ENCODE peak calls at places on chromosomes 6 and 20, in nine cellular contexts. One of them, this sample, is unnamed.
A peak's percentile ranks its signal among the peaks of the same experiment; 100 is the strongest.

GRCh38 chr6:82251942-82252341 is 4.4 kb upstream of the IBTK start:
- DNase-seq in gastrocnemius medialis: no peak
- DNase-seq in MCF 10A: peak; percentile 40
- DNase-seq in H9: no peak
- DNase-seq in pancreas: no peak
- DNase-seq in coronary artery: no peak
- DNase-seq in cardiac muscle cell: peak; percentile 68
- DNase-seq in stomach: no peak
- DNase-seq in mucosa of descending colon: peak; percentile 18
- DNase-seq in this sample: no peak

GRCh38 chr6:106886922-106887797 is 87.4 kb downstream of the CD24 start:
- DNase-seq in MCF 10A: no peak
- DNase-seq in pancreas: no peak
- DNase-seq in H9: no peak
- DNase-seq in gastrocnemius medialis: no peak
- DNase-seq in mucosa of descending colon: no peak
- DNase-seq in stomach: no peak
- DNase-seq in coronary artery: no peak
- DNase-seq in cardiac muscle cell: no peak
- DNase-seq in this sample: no peak

GRCh38 chr6:159172066-159172465 is 2.9 kb downstream of the FNDC1 start:
- DNase-seq in cardiac muscle cell: peak; percentile 49
- DNase-seq in gastrocnemius medialis: no peak
- DNase-seq in stomach: no peak
- DNase-seq in MCF 10A: no peak
- DNase-seq in H9: no peak
- DNase-seq in mucosa of descending colon: no peak
- DNase-seq in pancreas: no peak
- DNase-seq in coronary artery: no peak
- DNase-seq in this sample: no peak

GRCh38 chr20:13995086-13995665 is at the start of gene MACROD2:
- DNase-seq in MCF 10A: peak; percentile 97
- DNase-seq in H9: peak; percentile 99
- DNase-seq in cardiac muscle cell: peak; percentile 69
- DNase-seq in gastrocnemius medialis: peak; percentile 90
- DNase-seq in mucosa of descending colon: peak; percentile 97
- DNase-seq in pancreas: peak; percentile 99
- DNase-seq in stomach: peak; percentile 98
- DNase-seq in coronary artery: peak; percentile 91
- DNase-seq in this sample: peak; percentile 98

GRCh38 chr6:81204741-81205140 is 547.7 kb downstream of the TENT5A start:
- DNase-seq in cardiac muscle cell: peak; percentile 2
- DNase-seq in stomach: no peak
- DNase-seq in coronary artery: no peak
- DNase-seq in pancreas: no peak
- DNase-seq in H9: no peak
- DNase-seq in MCF 10A: no peak
- DNase-seq in gastrocnemius medialis: no peak
- DNase-seq in mucosa of descending colon: no peak
- DNase-seq in this sample: no peak

GRCh38 chr6:157107915-157108651 is 215.2 kb downstream of the TMEM242 start:
- DNase-seq in pancreas: no peak
- DNase-seq in stomach: no peak
- DNase-seq in mucosa of descending colon: no peak
- DNase-seq in cardiac muscle cell: peak; percentile 93
- DNase-seq in coronary artery: no peak
- DNase-seq in gastrocnemius medialis: no peak
- DNase-seq in MCF 10A: peak; percentile 62
- DNase-seq in H9: no peak
- DNase-seq in this sample: no peak

GRCh38 chr6:73648166-73648565 is 5.6 kb downstream of the SLC17A5 start:
- DNase-seq in MCF 10A: peak; percentile 42
- DNase-seq in coronary artery: no peak
- DNase-seq in stomach: no peak
- DNase-seq in H9: no peak
- DNase-seq in mucosa of descending colon: no peak
- DNase-seq in cardiac muscle cell: no peak
- DNase-seq in gastrocnemius medialis: no peak
- DNase-seq in pancreas: no peak
- DNase-seq in this sample: no peak

GRCh38 chr6:56314683-56315523 is 67.5 kb upstream of the COL21A1 start:
- DNase-seq in coronary artery: no peak
- DNase-seq in stomach: no peak
- DNase-seq in gastrocnemius medialis: no peak
- DNase-seq in MCF 10A: peak; percentile 65
- DNase-seq in pancreas: no peak
- DNase-seq in mucosa of descending colon: peak; percentile 15
- DNase-seq in cardiac muscle cell: peak; percentile 66
- DNase-seq in H9: peak; percentile 40
- DNase-seq in this sample: no peak

GRCh38 chr6:73878403-73878802 is 182.4 kb downstream of the CD109 start:
- DNase-seq in MCF 10A: no peak
- DNase-seq in coronary artery: no peak
- DNase-seq in cardiac muscle cell: peak; percentile 7
- DNase-seq in mucosa of descending colon: no peak
- DNase-seq in pancreas: no peak
- DNase-seq in gastrocnemius medialis: no peak
- DNase-seq in H9: no peak
- DNase-seq in stomach: no peak
- DNase-seq in this sample: no peak

GRCh38 chr20:46894971-46895905 is 595 bp downstream of the EYA2 start:
- DNase-seq in MCF 10A: no peak
- DNase-seq in stomach: peak; percentile 36
- DNase-seq in H9: peak; percentile 39
- DNase-seq in gastrocnemius medialis: no peak
- DNase-seq in coronary artery: no peak
- DNase-seq in cardiac muscle cell: peak; percentile 4
- DNase-seq in pancreas: no peak
- DNase-seq in mucosa of descending colon: peak; percentile 49
- DNase-seq in this sample: no peak

GRCh38 chr20:46999821-47000465 is 105.3 kb downstream of the EYA2 start:
- DNase-seq in pancreas: no peak
- DNase-seq in mucosa of descending colon: no peak
- DNase-seq in cardiac muscle cell: no peak
- DNase-seq in H9: no peak
- DNase-seq in gastrocnemius medialis: no peak
- DNase-seq in MCF 10A: no peak
- DNase-seq in coronary artery: no peak
- DNase-seq in stomach: no peak
- DNase-seq in this sample: no peak

GRCh38 chr20:49591217-49591865 is 23.4 kb upstream of the PTGIS start:
- DNase-seq in coronary artery: no peak
- DNase-seq in cardiac muscle cell: peak; percentile 84
- DNase-seq in gastrocnemius medialis: no peak
- DNase-seq in pancreas: no peak
- DNase-seq in H9: no peak
- DNase-seq in MCF 10A: no peak
- DNase-seq in stomach: no peak
- DNase-seq in mucosa of descending colon: no peak
- DNase-seq in this sample: no peak

GRCh38 chr6:116447052-116447451 is 14.1 kb upstream of the CALHM6 start:
- DNase-seq in H9: no peak
- DNase-seq in stomach: no peak
- DNase-seq in coronary artery: no peak
- DNase-seq in pancreas: no peak
- DNase-seq in cardiac muscle cell: peak; percentile 55
- DNase-seq in mucosa of descending colon: no peak
- DNase-seq in gastrocnemius medialis: no peak
- DNase-seq in MCF 10A: peak; percentile 45
- DNase-seq in this sample: no peak

GRCh38 chr6:9499709-9500108 is 915.2 kb downstream of the TFAP2A start:
- DNase-seq in stomach: no peak
- DNase-seq in H9: no peak
- DNase-seq in MCF 10A: no peak
- DNase-seq in mucosa of descending colon: no peak
- DNase-seq in pancreas: no peak
- DNase-seq in coronary artery: no peak
- DNase-seq in gastrocnemius medialis: no peak
- DNase-seq in cardiac muscle cell: no peak
- DNase-seq in this sample: no peak

GRCh38 chr20:59526242-59527225 is 77.8 kb upstream of the PHACTR3 start:
- DNase-seq in gastrocnemius medialis: no peak
- DNase-seq in cardiac muscle cell: peak; percentile 2
- DNase-seq in H9: peak; percentile 43
- DNase-seq in mucosa of descending colon: no peak
- DNase-seq in coronary artery: no peak
- DNase-seq in stomach: no peak
- DNase-seq in pancreas: no peak
- DNase-seq in MCF 10A: no peak
- DNase-seq in this sample: no peak

GRCh38 chr6:125380474-125380873 is 78.7 kb upstream of the HDDC2 start:
- DNase-seq in pancreas: no peak
- DNase-seq in mucosa of descending colon: no peak
- DNase-seq in stomach: no peak
- DNase-seq in gastrocnemius medialis: no peak
- DNase-seq in MCF 10A: no peak
- DNase-seq in coronary artery: no peak
- DNase-seq in H9: no peak
- DNase-seq in cardiac muscle cell: no peak
- DNase-seq in this sample: no peak

GRCh38 chr20:34535301-34535840 is 19.1 kb downstream of the DYNLRB1 start:
- DNase-seq in stomach: no peak
- DNase-seq in pancreas: no peak
- DNase-seq in H9: no peak
- DNase-seq in coronary artery: no peak
- DNase-seq in cardiac muscle cell: no peak
- DNase-seq in gastrocnemius medialis: no peak
- DNase-seq in mucosa of descending colon: no peak
- DNase-seq in MCF 10A: no peak
- DNase-seq in this sample: no peak

GRCh38 chr6:87104657-87105056 is 9.8 kb upstream of the CGA start:
- DNase-seq in gastrocnemius medialis: no peak
- DNase-seq in H9: no peak
- DNase-seq in stomach: no peak
- DNase-seq in cardiac muscle cell: no peak
- DNase-seq in MCF 10A: no peak
- DNase-seq in coronary artery: no peak
- DNase-seq in pancreas: no peak
- DNase-seq in mucosa of descending colon: no peak
- DNase-seq in this sample: no peak

GRCh38 chr6:43579171-43579570 is 3.2 kb downstream of the POLH start:
- DNase-seq in MCF 10A: no peak
- DNase-seq in H9: no peak
- DNase-seq in mucosa of descending colon: no peak
- DNase-seq in cardiac muscle cell: no peak
- DNase-seq in pancreas: no peak
- DNase-seq in stomach: no peak
- DNase-seq in coronary artery: no peak
- DNase-seq in gastrocnemius medialis: no peak
- DNase-seq in this sample: no peak

GRCh38 chr6:41255638-41256246 is 27.6 kb downstream of the TREML4 start:
- DNase-seq in H9: no peak
- DNase-seq in cardiac muscle cell: no peak
- DNase-seq in coronary artery: peak; percentile 35
- DNase-seq in stomach: no peak
- DNase-seq in pancreas: no peak
- DNase-seq in MCF 10A: no peak
- DNase-seq in gastrocnemius medialis: no peak
- DNase-seq in mucosa of descending colon: no peak
- DNase-seq in this sample: no peak

DNA sequence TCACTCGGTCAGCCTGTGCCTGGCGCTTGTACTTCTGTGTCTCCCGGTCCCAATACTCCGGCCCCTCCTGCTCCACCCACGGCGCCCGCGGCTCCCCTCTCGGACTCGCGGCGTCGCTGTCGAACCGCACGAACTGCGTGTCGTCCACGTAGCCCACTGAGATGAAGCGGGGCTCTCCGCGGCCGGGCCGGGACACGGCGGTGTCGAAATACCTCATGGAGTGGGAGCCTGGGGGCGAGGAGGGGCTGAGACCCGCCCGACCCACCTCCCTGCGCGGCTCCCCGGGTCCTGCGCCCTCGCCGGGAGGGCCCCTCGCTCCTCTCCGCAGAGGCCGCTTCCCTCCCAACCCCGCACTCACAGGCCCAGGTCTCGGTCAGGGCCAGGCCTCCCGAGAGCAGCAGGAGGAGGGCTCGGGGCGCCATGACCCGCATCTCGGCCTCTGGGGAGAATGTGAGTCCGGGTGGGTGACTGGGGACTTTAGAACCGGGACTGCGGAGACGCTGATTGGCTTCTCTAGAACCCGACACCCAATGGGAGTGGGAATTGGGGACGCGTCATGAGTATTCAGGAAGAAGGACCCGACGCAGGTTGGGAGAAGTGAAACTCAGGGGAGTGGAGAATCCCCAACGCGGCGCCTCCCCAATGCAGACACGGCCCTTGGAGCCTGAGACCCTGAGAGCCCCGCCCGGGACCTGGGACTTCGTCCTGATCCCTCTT is at the start of gene HLA-C:
- DNase-seq in gastrocnemius medialis: peak; percentile 93
- DNase-seq in cardiac muscle cell: peak; percentile 95
- DNase-seq in MCF 10A: peak; percentile 98
- DNase-seq in stomach: peak; percentile 94
- DNase-seq in coronary artery: peak; percentile 97
- DNase-seq in pancreas: peak; percentile 85
- DNase-seq in mucosa of descending colon: peak; percentile 96
- DNase-seq in H9: peak; percentile 93
- DNase-seq in this sample: peak; percentile 80
- TF ChIP-seq CTCF in gastrocnemius medialis: no peak
- TF ChIP-seq CTCF in cardiac muscle cell: peak; percentile 12
- TF ChIP-seq CTCF in MCF 10A: no peak
- TF ChIP-seq CTCF in stomach: no peak
- TF ChIP-seq CTCF in coronary artery: no peak
- TF ChIP-seq CTCF in pancreas: no peak
- TF ChIP-seq CTCF in mucosa of descending colon: no peak
- TF ChIP-seq CTCF in H9: no peak
- TF ChIP-seq CTCF in this sample: no peak

GRCh38 chr6:166663568-166663967 is 36.5 kb upstream of the RPS6KA2 start:
- DNase-seq in MCF 10A: no peak
- DNase-seq in pancreas: no peak
- DNase-seq in mucosa of descending colon: no peak
- DNase-seq in stomach: no peak
- DNase-seq in coronary artery: no peak
- DNase-seq in cardiac muscle cell: no peak
- DNase-seq in H9: no peak
- DNase-seq in gastrocnemius medialis: no peak
- DNase-seq in this sample: no peak
- TF ChIP-seq CTCF in MCF 10A: no peak
- TF ChIP-seq CTCF in pancreas: no peak
- TF ChIP-seq CTCF in mucosa of descending colon: no peak
- TF ChIP-seq CTCF in stomach: no peak
- TF ChIP-seq CTCF in coronary artery: no peak
- TF ChIP-seq CTCF in cardiac muscle cell: no peak
- TF ChIP-seq CTCF in H9: no peak
- TF ChIP-seq CTCF in gastrocnemius medialis: no peak
- TF ChIP-seq CTCF in this sample: no peak

GRCh38 chr6:163147988-163148387 is 266.5 kb upstream of the QKI start:
- DNase-seq in stomach: no peak
- DNase-seq in H9: no peak
- DNase-seq in cardiac muscle cell: no peak
- DNase-seq in MCF 10A: no peak
- DNase-seq in pancreas: no peak
- DNase-seq in gastrocnemius medialis: no peak
- DNase-seq in coronary artery: no peak
- DNase-seq in mucosa of descending colon: no peak
- DNase-seq in this sample: no peak
- TF ChIP-seq CTCF in stomach: no peak
- TF ChIP-seq CTCF in H9: peak; percentile 45
- TF ChIP-seq CTCF in cardiac muscle cell: no peak
- TF ChIP-seq CTCF in MCF 10A: no peak
- TF ChIP-seq CTCF in pancreas: no peak
- TF ChIP-seq CTCF in gastrocnemius medialis: no peak
- TF ChIP-seq CTCF in coronary artery: no peak
- TF ChIP-seq CTCF in mucosa of descending colon: no peak
- TF ChIP-seq CTCF in this sample: peak; percentile 38

GRCh38 chr6:169109821-169110220 is 143.8 kb downstream of the THBS2 start:
- DNase-seq in MCF 10A: no peak
- DNase-seq in coronary artery: no peak
- DNase-seq in mucosa of descending colon: no peak
- DNase-seq in pancreas: no peak
- DNase-seq in stomach: no peak
- DNase-seq in gastrocnemius medialis: no peak
- DNase-seq in cardiac muscle cell: no peak
- DNase-seq in H9: no peak
- DNase-seq in this sample: no peak
- TF ChIP-seq CTCF in MCF 10A: no peak
- TF ChIP-seq CTCF in coronary artery: no peak
- TF ChIP-seq CTCF in mucosa of descending colon: no peak
- TF ChIP-seq CTCF in pancreas: no peak
- TF ChIP-seq CTCF in stomach: no peak
- TF ChIP-seq CTCF in gastrocnemius medialis: no peak
- TF ChIP-seq CTCF in cardiac muscle cell: no peak
- TF ChIP-seq CTCF in H9: no peak
- TF ChIP-seq CTCF in this sample: no peak

This sample was measured in type B pancreatic cell.